ENCODE peak calls at places on chromosomes 3 and 15, in four cellular contexts. Z is A673, D is NCI-H1092, U is AML-193. V is an unnamed sample.

GRCh38 chr15:25251700-25252390 is 187.0 kb downstream of the UBE3A start:
- DNase-seq in U (no peak), D (no peak), Z (no peak), V (no peak)

GRCh38 chr3:48128779-48129178 is 59.4 kb downstream of the CDC25A start:
- DNase-seq in D (no peak), Z (no peak), U (no peak), V (no peak)

GRCh38 chr3:36837089-36837488 is 72.7 kb upstream of the DCLK3 start:
- DNase-seq in D (no peak), Z (peak), U (no peak), V (no peak)

GRCh38 chr3:189652042-189652441 is 20.9 kb downstream of the TP63 start:
- DNase-seq in D (no peak), Z (no peak), U (no peak), V (no peak)

GRCh38 chr15:100291106-100291505 is 50.7 kb downstream of the ADAMTS17 start:
- DNase-seq in Z (no peak), U (no peak), D (no peak), V (no peak)

GRCh38 chr15:74957301-74958035 is 896 bp upstream of the RPP25 start:
- DNase-seq in D (no peak), U (no peak), Z (peak), V (no peak)

GRCh38 chr15:35557012-35557411 is 11.0 kb upstream of the DPH6 start:
- DNase-seq in D (no peak), U (no peak), Z (no peak), V (no peak)

GRCh38 chr3:15800327-15800726 is 2.5 kb upstream of the ANKRD28 start:
- DNase-seq in D (no peak), U (no peak), Z (no peak), V (no peak)

GRCh38 chr3:143581972-143582722 is 266.1 kb downstream of the SLC9A9 start:
- DNase-seq in D (no peak), Z (no peak), U (no peak), V (no peak)

GRCh38 chr3:45078910-45079522 is 52.9 kb downstream of the CLEC3B start:
- DNase-seq in Z (no peak), U (peak), D (no peak), V (no peak)

GRCh38 chr3:55434789-55435188 is 52.3 kb downstream of the WNT5A start:
- DNase-seq in D (no peak), U (peak), Z (peak), V (no peak)

GRCh38 chr15:96054606-96055005 is 275.9 kb upstream of the NR2F2 start:
- DNase-seq in D (no peak), Z (peak), U (no peak), V (no peak)

GRCh38 chr3:14775574-14775973 is 43.2 kb upstream of the FGD5 start:
- DNase-seq in D (no peak), U (no peak), Z (no peak), V (no peak)

GRCh38 chr15:62824111-62824737 is 218.3 kb upstream of the TPM1 start:
- DNase-seq in U (no peak), D (no peak), Z (no peak), V (no peak)

GRCh38 chr3:17800232-17800631 is 57.8 kb upstream of the TBC1D5 start:
- DNase-seq in Z (no peak), D (no peak), U (no peak), V (no peak)

GRCh38 chr3:102124301-102125158 is 275.2 kb downstream of the NFKBIZ start:
- DNase-seq in D (no peak), U (no peak), Z (no peak), V (no peak)

GRCh38 chr15:43215961-43216360 is 4.9 kb downstream of the EPB42 start:
- DNase-seq in Z (no peak), D (no peak), U (no peak), V (no peak)

GRCh38 chr3:113697192-113698090 is 999 bp upstream of the USF3 start:
- DNase-seq in Z (no peak), D (peak), U (peak), V (no peak)

GRCh38 chr3:181292984-181293383 is 303.4 kb upstream of the DNAJC19 start:
- DNase-seq in Z (peak), D (no peak), U (no peak), V (no peak)

GRCh38 chr3:128275316-128276150 is 122.3 kb downstream of the EEFSEC start:
- DNase-seq in Z (no peak), D (no peak), U (no peak), V (no peak)

GRCh38 chr3:23062982-23063381 is 140.1 kb upstream of the UBE2E2 start:
- DNase-seq in Z (no peak), U (no peak), D (no peak), V (no peak)

GRCh38 chr15:78212546-78213424 is 21.6 kb downstream of the ACSBG1 start:
- DNase-seq in Z (peak), D (no peak), U (no peak), V (no peak)

GRCh38 chr3:122942937-122943827 is 84.4 kb downstream of the SEMA5B start:
- DNase-seq in D (peak), Z (peak), U (peak), V (no peak)

GRCh38 chr15:80620931-80621330 is 74.2 kb upstream of the ABHD17C start:
- DNase-seq in U (no peak), D (no peak), Z (no peak), V (no peak)

GRCh38 chr3:52481819-52482521 is 13.2 kb upstream of the STAB1 start:
- DNase-seq in D (no peak), Z (peak), U (no peak), V (no peak)

GRCh38 chr3:79810101-79810500 is 42.3 kb upstream of the ROBO1 start:
- DNase-seq in U (no peak), Z (no peak), D (no peak), V (no peak)

GRCh38 chr3:56115199-56115598 is 353.1 kb downstream of the ERC2 start:
- DNase-seq in Z (no peak), D (no peak), U (no peak), V (no peak)

GRCh38 chr3:21954709-21955108 is 203.7 kb upstream of the ZNF385D start:
- DNase-seq in U (no peak), Z (no peak), D (no peak), V (no peak)

GRCh38 chr15:60091150-60091549 is 87.0 kb downstream of the FOXB1 start:
- DNase-seq in D (no peak), U (no peak), Z (no peak), V (no peak)

GRCh38 chr3:177754508-177754921 is 557.2 kb upstream of the TBL1XR1 start:
- DNase-seq in U (no peak), D (no peak), Z (no peak), V (no peak)

GRCh38 chr3:196793224-196793623 is 53.6 kb downstream of the PAK2 start:
- DNase-seq in Z (no peak), D (no peak), U (no peak), V (no peak)